ENCODE peak calls at places on chromosome 15, in nine cellular contexts. One of them, this sample, is unnamed.

GRCh38 chr15:81098884-81099601 is 35.0 kb upstream of the CFAP161 start:
- DNase-seq in choroid plexus epithelial cell: no peak
- DNase-seq in brain microvascular endothelial cell: no peak
- DNase-seq in mucosa of descending colon: no peak
- DNase-seq in astrocyte: no peak
- DNase-seq in upper lobe of right lung: no peak
- DNase-seq in IMR-90: peak; percentile 36
- DNase-seq in HCT116: no peak
- DNase-seq in lung: peak; percentile 41
- DNase-seq in this sample: peak; percentile 55

GRCh38 chr15:83278191-83278590 is 6.3 kb downstream of the BNC1 start:
- DNase-seq in choroid plexus epithelial cell: peak; percentile 85
- DNase-seq in brain microvascular endothelial cell: peak; percentile 78
- DNase-seq in mucosa of descending colon: no peak
- DNase-seq in astrocyte: peak; percentile 53
- DNase-seq in upper lobe of right lung: no peak
- DNase-seq in IMR-90: no peak
- DNase-seq in HCT116: no peak
- DNase-seq in lung: no peak
- DNase-seq in this sample: no peak

GRCh38 chr15:48507416-48508065 is 138.0 kb downstream of the FBN1 start:
- DNase-seq in choroid plexus epithelial cell: peak; percentile 90
- DNase-seq in brain microvascular endothelial cell: peak; percentile 57
- DNase-seq in mucosa of descending colon: no peak
- DNase-seq in astrocyte: peak; percentile 45
- DNase-seq in upper lobe of right lung: no peak
- DNase-seq in IMR-90: peak; percentile 60
- DNase-seq in HCT116: peak; percentile 47
- DNase-seq in lung: peak; percentile 45
- DNase-seq in this sample: peak; percentile 80

GRCh38 chr15:81001180-81002003 is 669 bp downstream of the TLNRD1 start:
- DNase-seq in choroid plexus epithelial cell: peak; percentile 40
- DNase-seq in brain microvascular endothelial cell: no peak
- DNase-seq in mucosa of descending colon: peak; percentile 82
- DNase-seq in astrocyte: peak; percentile 14
- DNase-seq in upper lobe of right lung: peak; percentile 84
- DNase-seq in IMR-90: peak; percentile 35
- DNase-seq in HCT116: no peak
- DNase-seq in lung: peak; percentile 59
- DNase-seq in this sample: peak; percentile 44

GRCh38 chr15:40358492-40359353 is 704 bp downstream of the DISP2 start:
- DNase-seq in choroid plexus epithelial cell: no peak
- DNase-seq in brain microvascular endothelial cell: no peak
- DNase-seq in mucosa of descending colon: peak; percentile 76
- DNase-seq in astrocyte: no peak
- DNase-seq in upper lobe of right lung: no peak
- DNase-seq in IMR-90: no peak
- DNase-seq in HCT116: no peak
- DNase-seq in lung: no peak
- DNase-seq in this sample: no peak

GRCh38 chr15:68096099-68096498 is 42.0 kb downstream of the PIAS1 start:
- DNase-seq in choroid plexus epithelial cell: no peak
- DNase-seq in brain microvascular endothelial cell: no peak
- DNase-seq in mucosa of descending colon: no peak
- DNase-seq in astrocyte: no peak
- DNase-seq in upper lobe of right lung: no peak
- DNase-seq in IMR-90: no peak
- DNase-seq in HCT116: no peak
- DNase-seq in lung: no peak
- DNase-seq in this sample: no peak

GRCh38 chr15:68555348-68556037 is 23.3 kb upstream of the CORO2B start:
- DNase-seq in choroid plexus epithelial cell: no peak
- DNase-seq in brain microvascular endothelial cell: no peak
- DNase-seq in mucosa of descending colon: no peak
- DNase-seq in astrocyte: no peak
- DNase-seq in upper lobe of right lung: no peak
- DNase-seq in IMR-90: no peak
- DNase-seq in HCT116: no peak
- DNase-seq in lung: no peak
- DNase-seq in this sample: no peak

GRCh38 chr15:57095896-57096295 is 177.5 kb downstream of the TCF12 start:
- DNase-seq in choroid plexus epithelial cell: no peak
- DNase-seq in brain microvascular endothelial cell: no peak
- DNase-seq in mucosa of descending colon: no peak
- DNase-seq in astrocyte: no peak
- DNase-seq in upper lobe of right lung: no peak
- DNase-seq in IMR-90: no peak
- DNase-seq in HCT116: no peak
- DNase-seq in lung: no peak
- DNase-seq in this sample: no peak

GRCh38 chr15:62307551-62307950 is 142.5 kb upstream of the C2CD4B start:
- DNase-seq in choroid plexus epithelial cell: peak; percentile 44
- DNase-seq in brain microvascular endothelial cell: peak; percentile 67
- DNase-seq in mucosa of descending colon: no peak
- DNase-seq in astrocyte: peak; percentile 67
- DNase-seq in upper lobe of right lung: no peak
- DNase-seq in IMR-90: peak; percentile 76
- DNase-seq in HCT116: no peak
- DNase-seq in lung: no peak
- DNase-seq in this sample: peak; percentile 18

GRCh38 chr15:69535101-69535638 is 82.6 kb downstream of the RPLP1 start:
- DNase-seq in choroid plexus epithelial cell: peak; percentile 50
- DNase-seq in brain microvascular endothelial cell: peak; percentile 82
- DNase-seq in mucosa of descending colon: no peak
- DNase-seq in astrocyte: peak; percentile 84
- DNase-seq in upper lobe of right lung: no peak
- DNase-seq in IMR-90: peak; percentile 70
- DNase-seq in HCT116: no peak
- DNase-seq in lung: no peak
- DNase-seq in this sample: peak; percentile 60

GRCh38 chr15:81015595-81016252 is 15.0 kb downstream of the TLNRD1 start:
- DNase-seq in choroid plexus epithelial cell: no peak
- DNase-seq in brain microvascular endothelial cell: no peak
- DNase-seq in mucosa of descending colon: no peak
- DNase-seq in astrocyte: no peak
- DNase-seq in upper lobe of right lung: no peak
- DNase-seq in IMR-90: no peak
- DNase-seq in HCT116: no peak
- DNase-seq in lung: no peak
- DNase-seq in this sample: no peak

GRCh38 chr15:31325432-31325975 is 1.1 kb upstream of the KLF13 start:
- DNase-seq in choroid plexus epithelial cell: peak; percentile 40
- DNase-seq in brain microvascular endothelial cell: no peak
- DNase-seq in mucosa of descending colon: peak; percentile 91
- DNase-seq in astrocyte: no peak
- DNase-seq in upper lobe of right lung: peak; percentile 91
- DNase-seq in IMR-90: peak; percentile 6
- DNase-seq in HCT116: no peak
- DNase-seq in lung: peak; percentile 71
- DNase-seq in this sample: no peak

GRCh38 chr15:39934415-39935044 is 615 bp downstream of the EIF2AK4 start:
- DNase-seq in choroid plexus epithelial cell: peak; percentile 40
- DNase-seq in brain microvascular endothelial cell: no peak
- DNase-seq in mucosa of descending colon: no peak
- DNase-seq in astrocyte: peak; percentile 23
- DNase-seq in upper lobe of right lung: no peak
- DNase-seq in IMR-90: no peak
- DNase-seq in HCT116: no peak
- DNase-seq in lung: no peak
- DNase-seq in this sample: peak; percentile 41

GRCh38 chr15:38005949-38006800 is 71.7 kb downstream of the TMCO5A start:
- DNase-seq in choroid plexus epithelial cell: peak; percentile 18
- DNase-seq in brain microvascular endothelial cell: no peak
- DNase-seq in mucosa of descending colon: no peak
- DNase-seq in astrocyte: no peak
- DNase-seq in upper lobe of right lung: no peak
- DNase-seq in IMR-90: peak; percentile 20
- DNase-seq in HCT116: no peak
- DNase-seq in lung: no peak
- DNase-seq in this sample: no peak

GRCh38 chr15:99909914-99910313 is 176.7 kb upstream of the LYSMD4 start:
- DNase-seq in choroid plexus epithelial cell: peak; percentile 33
- DNase-seq in brain microvascular endothelial cell: no peak
- DNase-seq in mucosa of descending colon: no peak
- DNase-seq in astrocyte: no peak
- DNase-seq in upper lobe of right lung: no peak
- DNase-seq in IMR-90: no peak
- DNase-seq in HCT116: peak; percentile 38
- DNase-seq in lung: no peak
- DNase-seq in this sample: no peak

GRCh38 chr15:98845138-98845884 is 162.3 kb downstream of the PGPEP1L start:
- DNase-seq in choroid plexus epithelial cell: no peak
- DNase-seq in brain microvascular endothelial cell: no peak
- DNase-seq in mucosa of descending colon: no peak
- DNase-seq in astrocyte: no peak
- DNase-seq in upper lobe of right lung: no peak
- DNase-seq in IMR-90: no peak
- DNase-seq in HCT116: no peak
- DNase-seq in lung: no peak
- DNase-seq in this sample: no peak

GRCh38 chr15:100199711-100200286 is 142.0 kb downstream of the ADAMTS17 start:
- DNase-seq in choroid plexus epithelial cell: no peak
- DNase-seq in brain microvascular endothelial cell: no peak
- DNase-seq in mucosa of descending colon: no peak
- DNase-seq in astrocyte: no peak
- DNase-seq in upper lobe of right lung: no peak
- DNase-seq in IMR-90: no peak
- DNase-seq in HCT116: no peak
- DNase-seq in lung: no peak
- DNase-seq in this sample: no peak

GRCh38 chr15:53627279-53627678 is 132.2 kb downstream of the WDR72 start:
- DNase-seq in choroid plexus epithelial cell: no peak
- DNase-seq in brain microvascular endothelial cell: peak; percentile 5
- DNase-seq in mucosa of descending colon: no peak
- DNase-seq in astrocyte: peak; percentile 0
- DNase-seq in upper lobe of right lung: no peak
- DNase-seq in IMR-90: no peak
- DNase-seq in HCT116: no peak
- DNase-seq in lung: no peak
- DNase-seq in this sample: no peak

GRCh38 chr15:53625962-53626845 is 133.3 kb downstream of the WDR72 start:
- DNase-seq in choroid plexus epithelial cell: no peak
- DNase-seq in brain microvascular endothelial cell: no peak
- DNase-seq in mucosa of descending colon: peak; percentile 33
- DNase-seq in astrocyte: no peak
- DNase-seq in upper lobe of right lung: no peak
- DNase-seq in IMR-90: no peak
- DNase-seq in HCT116: no peak
- DNase-seq in lung: no peak
- DNase-seq in this sample: no peak

DNA sequence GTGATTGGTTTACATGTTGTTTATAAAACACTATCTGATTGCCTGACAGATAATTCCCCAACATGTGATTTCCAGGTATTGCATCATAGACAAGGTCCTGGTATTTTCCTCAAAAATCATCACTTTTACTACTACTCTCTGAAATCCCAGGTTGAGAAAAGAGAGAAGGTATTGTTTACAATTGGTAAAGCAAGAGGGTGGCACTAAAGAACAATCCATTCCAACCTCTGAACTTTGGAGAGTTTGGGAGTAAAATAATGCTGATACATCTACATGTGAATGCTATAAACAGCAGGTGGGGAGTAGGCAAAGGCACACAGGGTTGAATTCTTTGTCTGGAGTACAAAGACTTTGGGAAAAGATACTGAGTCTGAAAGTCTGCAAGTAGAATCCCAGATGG is 134.2 kb downstream of the WDR72 start:
- DNase-seq in choroid plexus epithelial cell: no peak
- DNase-seq in brain microvascular endothelial cell: no peak
- DNase-seq in mucosa of descending colon: no peak
- DNase-seq in astrocyte: no peak
- DNase-seq in upper lobe of right lung: no peak
- DNase-seq in IMR-90: no peak
- DNase-seq in HCT116: no peak
- DNase-seq in lung: no peak
- DNase-seq in this sample: no peak
- H3K4me3 ChIP-seq in choroid plexus epithelial cell: no peak overlapping the region
- H3K4me3 ChIP-seq in brain microvascular endothelial cell: no peak overlapping the region
- H3K4me3 ChIP-seq in mucosa of descending colon: no peak overlapping the region
- H3K4me3 ChIP-seq in astrocyte: no peak overlapping the region
- H3K4me3 ChIP-seq in upper lobe of right lung: no peak overlapping the region
- H3K4me3 ChIP-seq in IMR-90: no peak overlapping the region
- H3K4me3 ChIP-seq in HCT116: no peak overlapping the region
- H3K4me3 ChIP-seq in lung: no peak overlapping the region
- H3K4me3 ChIP-seq in this sample: no peak overlapping the region

DNA sequence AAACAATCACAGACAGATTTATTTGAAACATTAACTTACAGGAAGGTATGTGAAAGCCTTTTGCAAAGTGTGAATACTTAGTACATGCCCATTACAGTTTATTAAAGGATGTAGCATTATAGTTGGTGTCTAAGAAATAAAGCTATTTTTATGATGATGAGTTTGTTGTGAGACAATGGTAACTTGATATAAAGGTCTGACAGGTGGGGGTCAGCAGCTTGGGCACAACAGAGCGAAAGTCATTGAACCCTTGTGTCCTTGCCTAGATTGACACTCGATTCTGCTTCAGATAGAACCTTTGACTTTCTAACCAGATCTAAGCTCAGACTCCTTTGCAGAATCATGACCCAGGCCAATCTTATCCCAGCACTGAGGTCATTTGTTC is 777.9 kb downstream of the NTRK3 start:
- DNase-seq in choroid plexus epithelial cell: no peak
- DNase-seq in brain microvascular endothelial cell: no peak
- DNase-seq in mucosa of descending colon: no peak
- DNase-seq in astrocyte: no peak
- DNase-seq in upper lobe of right lung: no peak
- DNase-seq in IMR-90: no peak
- DNase-seq in HCT116: no peak
- DNase-seq in lung: no peak
- DNase-seq in this sample: no peak
- TF ChIP-seq CTCF in choroid plexus epithelial cell: no peak
- TF ChIP-seq CTCF in brain microvascular endothelial cell: no peak
- TF ChIP-seq CTCF in mucosa of descending colon: no peak
- TF ChIP-seq CTCF in astrocyte: no peak
- TF ChIP-seq CTCF in upper lobe of right lung: no peak
- TF ChIP-seq CTCF in IMR-90: no peak
- TF ChIP-seq CTCF in HCT116: no peak
- TF ChIP-seq CTCF in lung: no peak
- TF ChIP-seq CTCF in this sample: no peak

DNA sequence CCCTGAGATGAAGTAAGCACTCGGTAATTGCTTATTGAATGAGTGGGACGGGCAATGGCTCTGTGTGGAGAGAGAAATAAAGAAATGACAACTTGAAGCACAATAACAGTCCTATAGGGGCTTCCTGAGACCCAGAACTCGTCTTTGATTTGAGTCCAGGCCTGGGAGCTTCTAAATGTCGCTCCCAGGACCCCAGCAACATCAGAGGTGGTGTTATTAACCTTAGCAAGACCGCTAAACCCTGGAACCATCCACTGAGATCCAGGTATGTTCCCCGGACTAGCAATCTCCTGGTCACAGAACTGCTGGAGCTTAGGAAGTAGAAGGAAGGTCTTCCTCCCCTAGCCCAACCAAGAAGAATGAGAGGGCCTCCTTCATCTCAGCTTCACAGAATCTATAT is 160.0 kb downstream of the MINAR1 start:
- DNase-seq in choroid plexus epithelial cell: no peak
- DNase-seq in brain microvascular endothelial cell: no peak
- DNase-seq in mucosa of descending colon: no peak
- DNase-seq in astrocyte: no peak
- DNase-seq in upper lobe of right lung: no peak
- DNase-seq in IMR-90: no peak
- DNase-seq in HCT116: no peak
- DNase-seq in lung: no peak
- DNase-seq in this sample: no peak
- H3K4me3 ChIP-seq in choroid plexus epithelial cell: no peak overlapping the region
- H3K4me3 ChIP-seq in brain microvascular endothelial cell: no peak overlapping the region
- H3K4me3 ChIP-seq in mucosa of descending colon: no peak overlapping the region
- H3K4me3 ChIP-seq in astrocyte: no peak overlapping the region
- H3K4me3 ChIP-seq in upper lobe of right lung: no peak overlapping the region
- H3K4me3 ChIP-seq in IMR-90: no peak overlapping the region
- H3K4me3 ChIP-seq in HCT116: no peak overlapping the region
- H3K4me3 ChIP-seq in lung: no peak overlapping the region
- H3K4me3 ChIP-seq in this sample: no peak overlapping the region

GRCh38 chr15:75640483-75641175 is 605 bp upstream of the IMP3 start:
- DNase-seq in choroid plexus epithelial cell: peak; percentile 71
- DNase-seq in brain microvascular endothelial cell: peak; percentile 39
- DNase-seq in mucosa of descending colon: peak; percentile 78
- DNase-seq in astrocyte: peak; percentile 38
- DNase-seq in upper lobe of right lung: peak; percentile 80
- DNase-seq in IMR-90: peak; percentile 45
- DNase-seq in HCT116: peak; percentile 54
- DNase-seq in lung: no peak
- DNase-seq in this sample: peak; percentile 59
- TF ChIP-seq CTCF in choroid plexus epithelial cell: peak; percentile 58
- TF ChIP-seq CTCF in brain microvascular endothelial cell: peak; percentile 49
- TF ChIP-seq CTCF in mucosa of descending colon: no peak
- TF ChIP-seq CTCF in astrocyte: no peak
- TF ChIP-seq CTCF in upper lobe of right lung: no peak
- TF ChIP-seq CTCF in IMR-90: peak; percentile 36
- TF ChIP-seq CTCF in HCT116: no peak
- TF ChIP-seq CTCF in lung: peak; percentile 27
- TF ChIP-seq CTCF in this sample: peak; percentile 32

This sample was measured in fibroblast of the aortic adventitia.